ENCODE peak calls at places on chromosomes 16 and 17, in five cellular contexts. S is brain microvascular endothelial cell; U is A172; Y is GM12865; F is stimulated activated CD4-positive, alpha-beta T cell treated with anti-CD3 and anti-CD28 coated beads, Interleukin-1b, Interleukin-23, amount 100 ng/mL, for 1 hour. K is an unnamed sample.

GRCh38 chr16:85123891-85124635 is 11.8 kb upstream of the CIBAR2 start:
- DNase-seq in F (no peak), U (peak), S (peak), Y (no peak), K (no peak)

GRCh38 chr16:83935858-83936255 is 17.2 kb upstream of the OSGIN1 start:
- DNase-seq in Y (no peak), F (no peak), U (no peak), S (no peak), K (no peak)

GRCh38 chr17:44304651-44305050 is 3.8 kb upstream of the RUNDC3A start:
- DNase-seq in F (no peak), Y (no peak), S (no peak), U (no peak), K (no peak)

GRCh38 chr17:50844117-50844700 is 8.8 kb downstream of the WFIKKN2 start:
- DNase-seq in U (no peak), S (no peak), F (no peak), Y (no peak), K (no peak)

GRCh38 chr16:76226481-76226880 is 50.7 kb upstream of the CNTNAP4 start:
- DNase-seq in U (no peak), Y (no peak), S (no peak), F (no peak), K (no peak)

GRCh38 chr16:88368036-88368435 is 14.7 kb upstream of the ZNF469 start:
- DNase-seq in S (no peak), Y (no peak), F (no peak), U (no peak), K (peak)

GRCh38 chr16:30054959-30055553 is 10.5 kb upstream of the ALDOA start:
- DNase-seq in S (no peak), U (no peak), F (no peak), Y (peak), K (no peak)

GRCh38 chr16:57807252-57807967 is 5.1 kb upstream of the KIFC3 start:
- DNase-seq in U (peak), F (no peak), Y (no peak), S (no peak), K (no peak)

GRCh38 chr16:2527784-2528100 is 3.5 kb downstream of the CEMP1 start:
- DNase-seq in Y (no peak), S (no peak), U (no peak), F (no peak), K (no peak)

GRCh38 chr16:85055503-85056210 is 28.1 kb downstream of the KIAA0513 start:
- DNase-seq in S (peak), U (peak), F (peak), Y (peak), K (peak)

GRCh38 chr17:42266918-42267766 is 9.0 kb downstream of the STAT5B start:
- DNase-seq in U (peak), S (peak), Y (no peak), F (no peak), K (peak)

GRCh38 chr16:51569204-51569911 is 418.3 kb upstream of the SALL1 start:
- DNase-seq in F (no peak), S (no peak), Y (peak), U (peak), K (peak)

GRCh38 chr17:42472709-42473521 is 14.2 kb downstream of the ATP6V0A1 start:
- DNase-seq in F (no peak), U (peak), Y (no peak), S (peak), K (no peak)

GRCh38 chr17:78921437-78921971 is 3.7 kb downstream of the TIMP2 start:
- DNase-seq in S (no peak), Y (no peak), F (no peak), U (no peak), K (no peak)

GRCh38 chr17:39632153-39632941 is 4.6 kb upstream of the STARD3 start:
- DNase-seq in F (no peak), Y (no peak), S (no peak), U (no peak), K (no peak)

GRCh38 chr16:54493594-54493993 is 207.0 kb upstream of the IRX3 start:
- DNase-seq in F (no peak), U (no peak), S (no peak), Y (no peak), K (peak)

GRCh38 chr16:73546351-73546845 is 498.5 kb upstream of the ZFHX3 start:
- DNase-seq in F (no peak), S (no peak), U (no peak), Y (no peak), K (no peak)

GRCh38 chr16:67679935-67680897 is 13.6 kb downstream of the C16orf86 start:
- DNase-seq in U (no peak), Y (no peak), S (no peak), F (no peak), K (no peak)

GRCh38 chr17:4735825-4736651 is 3.6 kb upstream of the ZMYND15 start:
- DNase-seq in F (no peak), Y (no peak), U (no peak), S (no peak), K (no peak)

GRCh38 chr16:68444058-68444657 is 4.2 kb downstream of the SMPD3 start:
- DNase-seq in Y (peak), U (peak), F (no peak), S (peak), K (no peak)

GRCh38 chr17:40121191-40121885 is 433 bp upstream of the MSL1 start:
- DNase-seq in F (no peak), Y (peak), U (peak), S (no peak), K (peak)

GRCh38 chr17:42843358-42843934 is 934 bp upstream of the AOC2 start:
- DNase-seq in Y (peak), F (no peak), U (peak), S (peak), K (peak)

GRCh38 chr17:2784864-2785263 is 11.4 kb upstream of the RAP1GAP2 start:
- DNase-seq in Y (no peak), F (no peak), U (no peak), S (no peak), K (no peak)

GRCh38 chr16:70695351-70696070 is 9.7 kb upstream of the MTSS2 start:
- DNase-seq in F (no peak), S (no peak), Y (no peak), U (peak), K (no peak)

GRCh38 chr17:7560172-7561027 is 1.3 kb upstream of the SENP3 start:
- DNase-seq in F (no peak), U (no peak), Y (peak), S (peak), K (no peak)

GRCh38 chr16:48384305-48384981 is 770 bp downstream of the SIAH1 start:
- DNase-seq in U (peak), S (peak), Y (peak), F (no peak), K (no peak)

GRCh38 chr17:63621229-63621683 is 961 bp upstream of the MAP3K3 start:
- DNase-seq in Y (no peak), U (no peak), S (no peak), F (no peak), K (no peak)

GRCh38 chr17:40878044-40878443 is 7.0 kb downstream of the KRT20 start:
- DNase-seq in Y (no peak), S (no peak), U (no peak), F (no peak), K (no peak)